ENCODE peak calls at places on chromosome 5, in six cellular contexts. M, H, I, W, T and X are unnamed samples.

GRCh38 chr5:172114875-172115422 is 73.1 kb downstream of the STK10 start:
- DNase-seq in M (peak; percentile 88), H (no peak), I (peak; percentile 84), W (peak; percentile 41), T (peak; percentile 42), X (no peak)

GRCh38 chr5:59873113-59873512 is 20.4 kb downstream of the PDE4D start:
- DNase-seq in M (no peak), H (peak; percentile 19), I (no peak), W (no peak), T (no peak), X (peak; percentile 81)

GRCh38 chr5:6856658-6857057 is 143.4 kb downstream of the TENT4A start:
- DNase-seq in M (no peak), H (no peak), I (no peak), W (no peak), T (no peak), X (no peak)

GRCh38 chr5:103456476-103456875 is 106.1 kb downstream of the NUDT12 start:
- DNase-seq in M (no peak), H (no peak), I (no peak), W (no peak), T (no peak), X (no peak)

GRCh38 chr5:147245381-147246055 is 10.7 kb downstream of the STK32A start:
- DNase-seq in M (no peak), H (no peak), I (no peak), W (no peak), T (no peak), X (no peak)

GRCh38 chr5:39639618-39640078 is 214.9 kb upstream of the DAB2 start:
- DNase-seq in M (no peak), H (no peak), I (no peak), W (no peak), T (no peak), X (no peak)

GRCh38 chr5:134851307-134851923 is 5.6 kb downstream of the C5orf24 start:
- DNase-seq in M (no peak), H (no peak), I (no peak), W (no peak), T (no peak), X (no peak)

GRCh38 chr5:72507360-72508238 is at the start of gene ZNF366:
- DNase-seq in M (no peak), H (no peak), I (no peak), W (no peak), T (no peak), X (peak; percentile 69)

GRCh38 chr5:93360436-93361100 is 220.5 kb downstream of the NR2F1-AS1 start:
- DNase-seq in M (no peak), H (no peak), I (no peak), W (no peak), T (no peak), X (no peak)

GRCh38 chr5:172293054-172293744 is 9.6 kb upstream of the UBTD2 start:
- DNase-seq in M (peak; percentile 67), H (no peak), I (peak; percentile 67), W (peak; percentile 61), T (peak; percentile 65), X (peak; percentile 86)

GRCh38 chr5:146906803-146907202 is 28.2 kb upstream of the PPP2R2B start:
- DNase-seq in M (no peak), H (no peak), I (no peak), W (no peak), T (no peak), X (peak; percentile 71)

GRCh38 chr5:14373685-14374084 is 207.9 kb upstream of the OTULINL start:
- DNase-seq in M (no peak), H (no peak), I (no peak), W (no peak), T (no peak), X (no peak)

GRCh38 chr5:84372066-84372700 is 12.5 kb downstream of the EDIL3 start:
- DNase-seq in M (no peak), H (no peak), I (no peak), W (no peak), T (no peak), X (no peak)

GRCh38 chr5:53733853-53734252 is 173.4 kb downstream of the NDUFS4 start:
- DNase-seq in M (no peak), H (no peak), I (no peak), W (no peak), T (no peak), X (peak; percentile 52)

GRCh38 chr5:93582677-93583524 is at the start of gene NR2F1:
- DNase-seq in M (no peak), H (peak; percentile 99), I (no peak), W (peak; percentile 79), T (no peak), X (peak; percentile 78)

GRCh38 chr5:10454591-10455272 is 13.1 kb downstream of the ROPN1L start:
- DNase-seq in M (no peak), H (no peak), I (no peak), W (no peak), T (no peak), X (peak; percentile 70)

GRCh38 chr5:39108987-39109386 is 34.8 kb upstream of the RICTOR start:
- DNase-seq in M (no peak), H (no peak), I (no peak), W (no peak), T (no peak), X (no peak)

GRCh38 chr5:136021016-136021405 is 7.8 kb upstream of the TGFBI start:
- DNase-seq in M (no peak), H (no peak), I (no peak), W (no peak), T (no peak), X (peak; percentile 73)

GRCh38 chr5:169650701-169651331 is 13.7 kb downstream of the DOCK2 start:
- DNase-seq in M (peak; percentile 48), H (no peak), I (peak; percentile 51), W (no peak), T (no peak), X (no peak)